ENCODE peak calls at places on chromosomes 2 and 18, in five cellular contexts. N, D, E, B and H are unnamed samples. For H3K36me3, the result is how much of the 10 kb centered on the place peaks cover.

GRCh38 chr2:234939576-234939975 is 12.2 kb upstream of the SH3BP4 start:
- DNase-seq in N (no peak), D (no peak), E (no peak), B (no peak), H (no peak)

GRCh38 chr18:73458186-73458964 is 590.6 kb upstream of the NETO1 start:
- DNase-seq in N (no peak), D (no peak), E (no peak), B (no peak), H (no peak)

GRCh38 chr2:202121532-202122166 is 48.6 kb downstream of the KIAA2012 start:
- DNase-seq in N (no peak), D (no peak), E (no peak), B (no peak), H (no peak)

GRCh38 chr2:27150639-27151230 is 1.9 kb downstream of the TCF23 start:
- DNase-seq in N (no peak), D (no peak), E (no peak), B (no peak), H (no peak)

GRCh38 chr2:88038263-88039105 is 17.1 kb downstream of the KRCC1 start:
- DNase-seq in N (no peak), D (no peak), E (peak), B (no peak), H (peak)

GRCh38 chr2:42383855-42384530 is 23.0 kb upstream of the COX7A2L start:
- DNase-seq in N (no peak), D (no peak), E (no peak), B (no peak), H (no peak)

GRCh38 chr18:27483266-27483665 is 298.2 kb upstream of the CHST9 start:
- DNase-seq in N (no peak), D (no peak), E (no peak), B (peak), H (no peak)

GRCh38 chr2:71748227-71748626 is 294.9 kb downstream of the DYSF start:
- DNase-seq in N (no peak), D (no peak), E (peak), B (no peak), H (no peak)

GRCh38 chr2:204289066-204289465 is 256.2 kb upstream of the PARD3B start:
- DNase-seq in N (no peak), D (no peak), E (no peak), B (no peak), H (no peak)

GRCh38 chr2:207352978-207353377 is 176.8 kb upstream of the CREB1 start:
- DNase-seq in N (no peak), D (no peak), E (peak), B (peak), H (peak)

DNA sequence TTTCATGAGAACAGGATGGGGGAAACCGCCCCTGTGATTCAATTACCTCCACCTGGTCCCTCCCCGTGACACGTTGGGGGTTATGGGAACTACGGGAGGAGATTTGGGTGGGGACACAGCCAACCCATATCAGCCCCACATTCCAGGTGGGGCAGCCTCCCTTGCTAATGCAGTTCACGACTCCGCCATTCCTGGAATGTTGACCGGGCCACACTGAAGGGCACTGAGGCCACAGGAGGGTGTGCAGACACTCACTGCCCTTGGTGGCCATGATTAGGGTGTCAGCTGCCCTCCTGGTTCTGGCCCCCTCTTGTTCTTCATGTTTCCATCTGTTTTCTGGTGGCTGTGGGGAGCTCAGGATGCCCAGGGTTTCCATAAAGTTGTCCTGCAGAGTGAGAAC is 176.3 kb downstream of the TWIST2 start:
- DNase-seq in N (no peak), D (peak), E (no peak), B (no peak), H (no peak)
- H3K27ac ChIP-seq in N (no peak), D (no peak), E (no peak), B (no peak), H (no peak)

DNA sequence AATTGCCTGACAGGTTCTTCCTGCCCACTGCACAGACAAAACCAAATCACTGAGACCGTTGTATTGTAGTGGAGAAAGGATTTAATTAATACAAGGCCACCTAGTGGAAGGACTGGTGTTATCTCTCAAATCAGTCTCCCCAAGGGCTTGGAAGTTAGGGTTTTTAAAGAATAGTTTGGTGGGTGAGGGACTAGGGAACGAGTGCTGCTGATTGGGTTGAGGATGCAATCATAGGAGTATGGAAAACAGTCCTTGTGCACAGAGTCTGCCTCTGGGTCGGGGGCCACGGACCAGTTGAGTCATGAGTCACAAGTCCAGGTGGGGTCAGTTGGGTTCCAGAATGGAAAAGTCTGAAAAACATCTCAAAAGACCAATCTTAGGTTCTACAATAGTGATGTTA is 89.1 kb downstream of the B3GNT2 start:
- DNase-seq in N (no peak), D (no peak), E (no peak), B (no peak), H (no peak)
- TF ChIP-seq CTCF in N (no peak), D (no peak), E (no peak), B (no peak), H (no peak)

GRCh38 chr2:54889053-54889452 is 161.2 kb downstream of the RTN4 start:
- DNase-seq in N (no peak), D (no peak), E (no peak), B (no peak), H (no peak)
- H3K36me3 ChIP-seq in N (under half), D (under half), E (under half), B (under half), H (under half)

DNA sequence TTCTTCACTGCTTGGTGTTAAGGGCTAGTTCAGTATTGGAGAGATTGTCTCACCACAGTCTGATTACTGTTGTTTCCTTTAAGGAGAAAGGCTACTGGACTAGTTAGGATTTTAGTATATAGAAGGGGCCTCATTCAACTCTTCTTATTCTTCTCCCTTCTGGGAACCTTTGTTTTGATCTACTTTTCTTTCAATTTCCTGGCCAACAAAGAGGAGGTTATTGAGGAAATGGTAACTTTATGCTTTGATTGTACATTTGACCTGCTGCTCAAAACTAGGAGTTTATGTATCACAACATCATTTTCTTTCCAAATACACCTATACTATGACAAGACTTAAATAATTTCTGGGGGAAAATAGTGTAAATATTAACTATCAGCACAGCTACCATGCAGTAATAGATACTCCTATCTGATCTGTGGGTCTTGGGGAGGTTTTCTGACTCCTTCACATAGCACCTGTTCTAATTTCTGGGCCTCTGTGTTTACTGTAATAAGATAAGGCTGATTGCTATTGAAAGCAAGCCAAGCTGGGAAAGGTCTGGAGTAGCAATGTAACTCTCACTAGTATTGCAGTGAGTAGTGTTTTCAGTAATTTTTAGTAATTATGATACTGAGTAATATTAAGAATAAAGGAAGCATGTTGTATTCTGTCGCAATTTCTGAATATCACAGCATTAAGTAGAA is 395.3 kb downstream of the NUP35 start:
- DNase-seq in N (no peak), D (no peak), E (no peak), B (no peak), H (no peak)
- H3K27ac ChIP-seq in N (no peak), D (no peak), E (no peak), B (no peak), H (no peak)

GRCh38 chr2:237865623-237866041 is 6.2 kb downstream of the RAMP1 start:
- DNase-seq in N (peak), D (peak), E (no peak), B (peak), H (no peak)
- TF ChIP-seq CTCF in N (no peak), D (no peak), E (peak), B (no peak), H (peak)

DNA sequence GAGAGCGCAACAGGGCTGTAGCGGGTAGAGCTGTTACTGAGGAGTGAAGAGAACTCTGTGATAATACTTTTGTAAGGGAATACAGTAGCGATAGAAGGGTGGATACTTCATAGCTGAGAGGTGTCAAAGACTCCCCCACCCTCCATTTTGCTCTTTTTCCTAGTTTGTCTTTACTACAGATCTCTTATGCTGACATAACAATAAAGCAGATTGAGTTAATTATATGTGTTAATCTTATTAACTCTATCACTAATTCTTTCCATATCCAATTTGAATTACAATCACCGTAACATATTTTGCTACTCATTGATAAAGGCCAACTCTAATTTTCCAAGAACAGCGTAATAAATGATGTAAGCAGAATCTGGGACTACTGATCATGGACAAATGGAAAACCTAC is 57.1 kb downstream of the UGP2 start:
- DNase-seq in N (no peak), D (no peak), E (no peak), B (no peak), H (no peak)
- H3K36me3 ChIP-seq in N (under half), D (half or more), E (under half), B (under half), H (under half)

DNA sequence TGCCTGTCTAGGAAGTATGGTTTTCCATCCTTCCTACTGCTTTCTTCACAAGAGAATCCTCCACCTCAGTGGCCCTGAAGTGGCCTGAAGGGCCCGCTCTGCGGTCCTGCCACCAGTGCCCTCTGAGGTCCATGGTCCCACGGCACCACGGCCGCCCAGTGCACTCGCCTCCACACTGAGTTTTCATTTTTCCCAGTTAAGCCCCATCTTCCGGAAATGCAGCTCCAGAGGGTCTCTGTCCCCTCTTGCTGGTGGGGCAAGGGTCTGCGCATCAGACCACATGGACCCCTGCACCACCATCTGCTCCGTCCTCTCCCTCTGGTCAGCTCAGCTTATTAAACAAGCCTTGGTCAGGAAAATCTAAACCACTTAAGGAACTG is 4.0 kb downstream of the DUSP28 start:
- DNase-seq in N (peak), D (no peak), E (no peak), B (no peak), H (no peak)
- H3K27ac ChIP-seq in N (peak), D (no peak), E (no peak), B (no peak), H (no peak)

GRCh38 chr2:7927694-7928093 is 754.2 kb upstream of the ID2 start:
- DNase-seq in N (no peak), D (no peak), E (no peak), B (no peak), H (no peak)
- TF ChIP-seq CTCF in N (no peak), D (no peak), E (no peak), B (no peak), H (no peak)

GRCh38 chr2:33268246-33268831 is 208.1 kb upstream of the RASGRP3 start:
- DNase-seq in N (no peak), D (no peak), E (peak), B (no peak), H (no peak)

GRCh38 chr2:33266467-33266866 is 210.0 kb upstream of the RASGRP3 start:
- DNase-seq in N (no peak), D (no peak), E (no peak), B (no peak), H (no peak)

GRCh38 chr2:33267043-33267442 is 209.4 kb upstream of the RASGRP3 start:
- DNase-seq in N (no peak), D (no peak), E (no peak), B (no peak), H (no peak)

GRCh38 chr2:33265584-33266338 is 210.7 kb upstream of the RASGRP3 start:
- DNase-seq in N (no peak), D (no peak), E (no peak), B (no peak), H (no peak)

GRCh38 chr2:33267745-33268144 is 208.7 kb upstream of the RASGRP3 start:
- DNase-seq in N (no peak), D (no peak), E (peak), B (no peak), H (no peak)
- H3K36me3 ChIP-seq in N (under half), D (under half), E (under half), B (under half), H (under half)

GRCh38 chr2:219497495-219498279 is 1.0 kb upstream of the GMPPA start:
- DNase-seq in N (peak), D (peak), E (peak), B (peak), H (peak)

GRCh38 chr2:219500135-219500534 is 1.4 kb downstream of the GMPPA start:
- DNase-seq in N (no peak), D (no peak), E (no peak), B (peak), H (peak)

GRCh38 chr2:219499555-219499954 is 864 bp downstream of the GMPPA start:
- DNase-seq in N (no peak), D (no peak), E (no peak), B (no peak), H (no peak)

GRCh38 chr2:219498280-219499057 is at the start of gene GMPPA:
- DNase-seq in N (peak), D (peak), E (peak), B (peak), H (peak)

DNA sequence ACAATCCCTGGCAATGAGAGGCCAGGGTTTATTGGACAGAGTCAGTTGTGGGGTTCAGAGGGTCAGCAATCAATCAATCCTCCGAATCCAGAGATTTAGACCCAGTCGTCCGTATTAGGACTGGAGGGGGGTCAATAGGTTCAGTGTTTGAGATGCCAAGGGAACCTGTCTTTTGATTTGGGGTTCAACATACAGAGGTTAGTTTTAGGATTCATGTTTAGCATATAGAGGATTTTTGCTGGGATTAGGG is 292 bp downstream of the GMPPA start:
- DNase-seq in N (no peak), D (no peak), E (no peak), B (no peak), H (no peak)
- H3K27ac ChIP-seq in N (peak), D (peak), E (peak), B (no peak), H (peak)